ENCODE peak calls at places on chromosomes 11 and 22, in five cellular contexts. One of them, this sample, is unnamed.

GRCh38 chr22:20183823-20184222 is 33.0 kb upstream of the CCDC188 start:
- DNase-seq in NAMALWA: no peak
- DNase-seq in HS-5: no peak
- DNase-seq in HepG2: no peak
- DNase-seq in non-pigmented ciliary epithelial cell: no peak
- DNase-seq in this sample: no peak

GRCh38 chr11:64146036-64146943 is 19.6 kb downstream of the MACROD1 start:
- DNase-seq in non-pigmented ciliary epithelial cell: no peak
- DNase-seq in HS-5: no peak
- DNase-seq in NAMALWA: peak; percentile 82
- DNase-seq in HepG2: peak; percentile 54
- DNase-seq in this sample: peak; percentile 56

GRCh38 chr11:114166897-114167323 is 107.4 kb downstream of the ZBTB16 start:
- DNase-seq in HS-5: peak; percentile 44
- DNase-seq in HepG2: no peak
- DNase-seq in NAMALWA: peak; percentile 56
- DNase-seq in non-pigmented ciliary epithelial cell: no peak
- DNase-seq in this sample: no peak

GRCh38 chr11:127601578-127601977 is 601.0 kb upstream of the KIRREL3 start:
- DNase-seq in HepG2: no peak
- DNase-seq in non-pigmented ciliary epithelial cell: no peak
- DNase-seq in NAMALWA: no peak
- DNase-seq in HS-5: no peak
- DNase-seq in this sample: no peak

GRCh38 chr11:78192223-78192719 is 3.6 kb downstream of the USP35 start:
- DNase-seq in NAMALWA: no peak
- DNase-seq in HS-5: no peak
- DNase-seq in HepG2: no peak
- DNase-seq in non-pigmented ciliary epithelial cell: no peak
- DNase-seq in this sample: no peak

GRCh38 chr22:43090130-43090789 is 1.1 kb upstream of the TTLL1 start:
- DNase-seq in non-pigmented ciliary epithelial cell: peak; percentile 71
- DNase-seq in NAMALWA: peak; percentile 93
- DNase-seq in HS-5: peak; percentile 72
- DNase-seq in HepG2: peak; percentile 88
- DNase-seq in this sample: peak; percentile 78

GRCh38 chr11:29750392-29750791 is 266.4 kb downstream of the KCNA4 start:
- DNase-seq in HepG2: no peak
- DNase-seq in non-pigmented ciliary epithelial cell: no peak
- DNase-seq in HS-5: no peak
- DNase-seq in NAMALWA: no peak
- DNase-seq in this sample: no peak

GRCh38 chr11:61669417-61669816 is 10.8 kb upstream of the DAGLA start:
- DNase-seq in HepG2: no peak
- DNase-seq in NAMALWA: no peak
- DNase-seq in HS-5: no peak
- DNase-seq in non-pigmented ciliary epithelial cell: no peak
- DNase-seq in this sample: no peak

GRCh38 chr11:111422494-111423249 is 43.6 kb upstream of the POU2AF1 start:
- DNase-seq in non-pigmented ciliary epithelial cell: no peak
- DNase-seq in NAMALWA: peak; percentile 89
- DNase-seq in HS-5: no peak
- DNase-seq in HepG2: peak; percentile 82
- DNase-seq in this sample: peak; percentile 9

GRCh38 chr22:30127749-30128166 is 47.5 kb downstream of the HORMAD2 start:
- DNase-seq in NAMALWA: no peak
- DNase-seq in non-pigmented ciliary epithelial cell: peak; percentile 40
- DNase-seq in HS-5: peak; percentile 55
- DNase-seq in HepG2: no peak
- DNase-seq in this sample: peak; percentile 64

GRCh38 chr11:64459609-64460008 is 100.6 kb downstream of the RPS6KA4 start:
- DNase-seq in NAMALWA: no peak
- DNase-seq in HepG2: no peak
- DNase-seq in HS-5: no peak
- DNase-seq in non-pigmented ciliary epithelial cell: no peak
- DNase-seq in this sample: no peak

GRCh38 chr11:88384678-88385015 is 47.1 kb upstream of the CTSC start:
- DNase-seq in non-pigmented ciliary epithelial cell: peak; percentile 53
- DNase-seq in HepG2: no peak
- DNase-seq in HS-5: no peak
- DNase-seq in NAMALWA: no peak
- DNase-seq in this sample: peak; percentile 35

GRCh38 chr22:33326540-33327295 is 268.5 kb upstream of the SYN3 start:
- DNase-seq in HS-5: no peak
- DNase-seq in non-pigmented ciliary epithelial cell: no peak
- DNase-seq in NAMALWA: peak; percentile 26
- DNase-seq in HepG2: no peak
- DNase-seq in this sample: no peak

GRCh38 chr11:64620286-64620962 is 29.4 kb downstream of the SLC22A12 start:
- DNase-seq in NAMALWA: peak; percentile 39
- DNase-seq in HepG2: peak; percentile 9
- DNase-seq in non-pigmented ciliary epithelial cell: no peak
- DNase-seq in HS-5: no peak
- DNase-seq in this sample: no peak

GRCh38 chr11:111846063-111846462 is 25.3 kb downstream of the ALG9 start:
- DNase-seq in HepG2: no peak
- DNase-seq in non-pigmented ciliary epithelial cell: peak; percentile 65
- DNase-seq in HS-5: peak; percentile 54
- DNase-seq in NAMALWA: no peak
- DNase-seq in this sample: peak; percentile 68

GRCh38 chr22:28773461-28773867 is 969 bp downstream of the CCDC117 start:
- DNase-seq in NAMALWA: no peak
- DNase-seq in HepG2: no peak
- DNase-seq in HS-5: peak; percentile 53
- DNase-seq in non-pigmented ciliary epithelial cell: no peak
- DNase-seq in this sample: no peak

GRCh38 chr11:102928247-102928646 is 27.3 kb downstream of the MMP13 start:
- DNase-seq in NAMALWA: no peak
- DNase-seq in HepG2: no peak
- DNase-seq in HS-5: no peak
- DNase-seq in non-pigmented ciliary epithelial cell: no peak
- DNase-seq in this sample: no peak

GRCh38 chr11:34213366-34213765 is 107.9 kb downstream of the NAT10 start:
- DNase-seq in NAMALWA: no peak
- DNase-seq in HepG2: no peak
- DNase-seq in HS-5: no peak
- DNase-seq in non-pigmented ciliary epithelial cell: no peak
- DNase-seq in this sample: no peak

GRCh38 chr11:107619926-107620325 is 29.0 kb downstream of the ELMOD1 start:
- DNase-seq in HS-5: no peak
- DNase-seq in non-pigmented ciliary epithelial cell: no peak
- DNase-seq in NAMALWA: no peak
- DNase-seq in HepG2: no peak
- DNase-seq in this sample: no peak

GRCh38 chr11:60457576-60457975 is 1.9 kb downstream of the MS4A1 start:
- DNase-seq in NAMALWA: peak; percentile 46
- DNase-seq in non-pigmented ciliary epithelial cell: no peak
- DNase-seq in HepG2: no peak
- DNase-seq in HS-5: no peak
- DNase-seq in this sample: no peak

GRCh38 chr22:24411256-24412004 is 16.0 kb upstream of the ADORA2A start:
- DNase-seq in non-pigmented ciliary epithelial cell: no peak
- DNase-seq in NAMALWA: no peak
- DNase-seq in HS-5: no peak
- DNase-seq in HepG2: no peak
- DNase-seq in this sample: no peak